ENCODE peak calls at places on chromosomes 1 and 21, in ten cellular contexts. K is right lobe of liver, N is fibroblast of the aortic adventitia, H is fibroblast of lung, R is nephron progenitor cell, A is progenitor cell of endocrine pancreas, L is sigmoid colon, V is epithelial cell of esophagus, S is lower leg skin, I is DND-41. U is an unnamed sample.

GRCh38 chr1:26799479-26800133 is 11.9 kb downstream of the PIGV start:
- DNase-seq in K (peak), N (peak), H (peak), R (no peak), A (no peak), L (peak), V (peak), S (no peak), I (no peak), U (peak)

GRCh38 chr1:28329395-28330153 is 734 bp downstream of the MED18 start:
- DNase-seq in K (peak), N (peak), H (peak), R (peak), A (no peak), L (peak), V (no peak), S (no peak), I (no peak), U (peak)

GRCh38 chr1:41557751-41558455 is 73.4 kb upstream of the EDN2 start:
- DNase-seq in K (peak), N (no peak), H (no peak), R (no peak), A (no peak), L (no peak), V (no peak), S (peak), I (no peak), U (no peak)

GRCh38 chr21:44397431-44398031 is 44.1 kb downstream of the TRPM2 start:
- DNase-seq in K (peak), N (no peak), H (no peak), R (no peak), A (no peak), L (no peak), V (no peak), S (peak), I (no peak), U (no peak)

GRCh38 chr1:227155688-227156087 is 162.6 kb downstream of the CDC42BPA start:
- DNase-seq in K (no peak), N (no peak), H (no peak), R (no peak), A (no peak), L (no peak), V (no peak), S (no peak), I (no peak), U (no peak)

GRCh38 chr1:204266504-204267034 is 52.8 kb upstream of the GOLT1A start:
- DNase-seq in K (no peak), N (peak), H (no peak), R (no peak), A (no peak), L (no peak), V (peak), S (no peak), I (no peak), U (no peak)

GRCh38 chr1:21232044-21232443 is 55.3 kb upstream of the EIF4G3 start:
- DNase-seq in K (no peak), N (peak), H (peak), R (peak), A (peak), L (no peak), V (peak), S (no peak), I (peak), U (peak)

GRCh38 chr1:234893359-234893724 is 235.3 kb downstream of the TOMM20 start:
- DNase-seq in K (no peak), N (no peak), H (no peak), R (no peak), A (no peak), L (no peak), V (no peak), S (no peak), I (no peak), U (no peak)

GRCh38 chr1:31215083-31215570 is 24.6 kb downstream of the NKAIN1 start:
- DNase-seq in K (no peak), N (peak), H (no peak), R (no peak), A (no peak), L (no peak), V (no peak), S (no peak), I (no peak), U (no peak)

GRCh38 chr1:232678185-232678886 is 48.4 kb upstream of the SIPA1L2 start:
- DNase-seq in K (no peak), N (no peak), H (peak), R (no peak), A (no peak), L (no peak), V (peak), S (no peak), I (no peak), U (no peak)

GRCh38 chr1:89910780-89911179 is 84.1 kb upstream of the ZNF326 start:
- DNase-seq in K (no peak), N (peak), H (peak), R (no peak), A (no peak), L (no peak), V (no peak), S (no peak), I (no peak), U (no peak)

GRCh38 chr1:207454046-207454964 is at the start of gene CR2:
- DNase-seq in K (peak), N (no peak), H (no peak), R (peak), A (peak), L (peak), V (peak), S (no peak), I (peak), U (peak)

GRCh38 chr1:46179138-46180081 is 3.1 kb upstream of the P3R3URF start:
- DNase-seq in K (no peak), N (peak), H (peak), R (peak), A (peak), L (peak), V (peak), S (peak), I (peak), U (peak)

GRCh38 chr1:204991342-204991844 is 51.6 kb upstream of the CNTN2 start:
- DNase-seq in K (no peak), N (no peak), H (no peak), R (no peak), A (no peak), L (no peak), V (no peak), S (no peak), I (no peak), U (no peak)

GRCh38 chr1:60872690-60873089 is 209.7 kb upstream of the NFIA start:
- DNase-seq in K (no peak), N (no peak), H (peak), R (no peak), A (no peak), L (no peak), V (no peak), S (no peak), I (no peak), U (no peak)

GRCh38 chr1:15425521-15425920 is 12.7 kb upstream of the CTRC start:
- DNase-seq in K (no peak), N (no peak), H (no peak), R (no peak), A (no peak), L (no peak), V (no peak), S (no peak), I (no peak), U (no peak)

GRCh38 chr1:208225954-208226937 is 17.9 kb downstream of the PLXNA2 start:
- DNase-seq in K (no peak), N (no peak), H (no peak), R (peak), A (no peak), L (no peak), V (no peak), S (no peak), I (no peak), U (no peak)

GRCh38 chr1:96236156-96236739 is 485.3 kb upstream of the PTBP2 start:
- DNase-seq in K (no peak), N (peak), H (peak), R (peak), A (no peak), L (no peak), V (peak), S (no peak), I (peak), U (peak)

GRCh38 chr1:1144122-1144842 is 28.4 kb upstream of the C1orf159 start:
- DNase-seq in K (no peak), N (no peak), H (no peak), R (no peak), A (no peak), L (no peak), V (peak), S (no peak), I (peak), U (peak)

GRCh38 chr1:60697204-60697994 is 385.0 kb upstream of the NFIA start:
- DNase-seq in K (no peak), N (no peak), H (peak), R (no peak), A (no peak), L (no peak), V (no peak), S (no peak), I (no peak), U (no peak)

GRCh38 chr21:34818663-34819158 is 149.9 kb downstream of the CLIC6 start:
- DNase-seq in K (no peak), N (no peak), H (peak), R (no peak), A (no peak), L (no peak), V (peak), S (no peak), I (no peak), U (no peak)

GRCh38 chr1:12593621-12594066 is 24.4 kb downstream of the DHRS3 start:
- DNase-seq in K (peak), N (peak), H (peak), R (no peak), A (no peak), L (peak), V (peak), S (peak), I (no peak), U (no peak)

GRCh38 chr1:19140465-19140864 is 69.6 kb downstream of the UBR4 start:
- DNase-seq in K (no peak), N (no peak), H (no peak), R (no peak), A (no peak), L (no peak), V (no peak), S (no peak), I (no peak), U (no peak)

GRCh38 chr21:41864311-41865001 is 14.7 kb downstream of the PRDM15 start:
- DNase-seq in K (no peak), N (no peak), H (no peak), R (no peak), A (no peak), L (no peak), V (no peak), S (no peak), I (no peak), U (no peak)

GRCh38 chr1:46401514-46401913 is 7.4 kb downstream of the FAAH start:
- DNase-seq in K (no peak), N (peak), H (peak), R (no peak), A (no peak), L (peak), V (peak), S (no peak), I (no peak), U (no peak)

GRCh38 chr1:102190429-102190828 is 193.7 kb upstream of the OLFM3 start:
- DNase-seq in K (no peak), N (no peak), H (no peak), R (no peak), A (no peak), L (no peak), V (no peak), S (no peak), I (no peak), U (no peak)

GRCh38 chr1:91278754-91279153 is 125.9 kb downstream of the HFM1 start:
- DNase-seq in K (no peak), N (peak), H (peak), R (no peak), A (no peak), L (no peak), V (peak), S (no peak), I (no peak), U (no peak)

GRCh38 chr21:37455504-37455911 is 88.9 kb downstream of the DYRK1A start:
- DNase-seq in K (no peak), N (peak), H (peak), R (no peak), A (no peak), L (no peak), V (no peak), S (no peak), I (no peak), U (peak)

GRCh38 chr1:41673355-41673754 is 188.9 kb upstream of the EDN2 start:
- DNase-seq in K (no peak), N (peak), H (peak), R (no peak), A (no peak), L (no peak), V (no peak), S (no peak), I (peak), U (peak)

GRCh38 chr1:178542554-178543290 is 29.8 kb downstream of the TEX35 start:
- DNase-seq in K (peak), N (peak), H (peak), R (peak), A (peak), L (peak), V (peak), S (peak), I (peak), U (peak)

GRCh38 chr1:215111916-215112315 is 29.4 kb downstream of the KCNK2 start:
- DNase-seq in K (no peak), N (no peak), H (no peak), R (no peak), A (no peak), L (no peak), V (peak), S (no peak), I (no peak), U (no peak)

GRCh38 chr1:180244840-180245239 is 14.8 kb downstream of the LHX4 start:
- DNase-seq in K (no peak), N (no peak), H (no peak), R (no peak), A (no peak), L (peak), V (no peak), S (no peak), I (no peak), U (no peak)

GRCh38 chr1:162026906-162027305 is 3.2 kb upstream of the OLFML2B start:
- DNase-seq in K (no peak), N (peak), H (peak), R (no peak), A (no peak), L (no peak), V (no peak), S (no peak), I (no peak), U (no peak)

GRCh38 chr1:162023181-162023546 is 505 bp downstream of the OLFML2B start:
- DNase-seq in K (no peak), N (no peak), H (no peak), R (no peak), A (no peak), L (no peak), V (no peak), S (no peak), I (no peak), U (no peak)

GRCh38 chr1:162022626-162023025 is 1.0 kb downstream of the OLFML2B start:
- DNase-seq in K (no peak), N (no peak), H (no peak), R (no peak), A (no peak), L (no peak), V (no peak), S (no peak), I (no peak), U (no peak)

GRCh38 chr1:162021124-162021523 is 2.5 kb downstream of the OLFML2B start:
- DNase-seq in K (no peak), N (no peak), H (no peak), R (no peak), A (no peak), L (no peak), V (no peak), S (no peak), I (no peak), U (no peak)

GRCh38 chr1:162023547-162024501 is at the start of gene OLFML2B:
- DNase-seq in K (peak), N (peak), H (peak), R (peak), A (peak), L (peak), V (peak), S (peak), I (peak), U (peak)
- TF ChIP-seq CTCF in K (peak), N (peak), H (peak), R (no peak), A (no peak), L (peak), V (peak), S (no peak), I (no peak), U (no peak)

GRCh38 chr21:33384851-33385331 is 18.3 kb upstream of the IFNGR2 start:
- DNase-seq in K (no peak), N (no peak), H (peak), R (no peak), A (no peak), L (no peak), V (no peak), S (no peak), I (no peak), U (peak)

GRCh38 chr21:33390479-33390878 is 12.7 kb upstream of the IFNGR2 start:
- DNase-seq in K (no peak), N (no peak), H (no peak), R (no peak), A (no peak), L (no peak), V (peak), S (no peak), I (no peak), U (no peak)

GRCh38 chr21:33383056-33383888 is 19.9 kb upstream of the IFNGR2 start:
- DNase-seq in K (peak), N (peak), H (peak), R (no peak), A (no peak), L (peak), V (peak), S (peak), I (peak), U (peak)

GRCh38 chr21:33388188-33388587 is 15.0 kb upstream of the IFNGR2 start:
- DNase-seq in K (no peak), N (no peak), H (no peak), R (no peak), A (no peak), L (no peak), V (no peak), S (no peak), I (no peak), U (no peak)

GRCh38 chr21:33386222-33386784 is 16.9 kb upstream of the IFNGR2 start:
- DNase-seq in K (no peak), N (no peak), H (no peak), R (no peak), A (no peak), L (no peak), V (peak), S (no peak), I (no peak), U (no peak)
- TF ChIP-seq CTCF in K (no peak), N (no peak), H (peak), R (no peak), A (peak), L (no peak), V (peak), S (no peak), I (peak), U (peak)

GRCh38 chr1:23021834-23022233 is 2.6 kb downstream of the KDM1A start:
- DNase-seq in K (no peak), N (no peak), H (no peak), R (no peak), A (no peak), L (no peak), V (no peak), S (no peak), I (no peak), U (no peak)

GRCh38 chr1:23018661-23019093 is 591 bp upstream of the KDM1A start:
- DNase-seq in K (no peak), N (no peak), H (no peak), R (no peak), A (no peak), L (no peak), V (peak), S (no peak), I (no peak), U (peak)

GRCh38 chr1:23020731-23021130 is 1.5 kb downstream of the KDM1A start:
- DNase-seq in K (no peak), N (no peak), H (peak), R (no peak), A (no peak), L (no peak), V (peak), S (no peak), I (no peak), U (no peak)

GRCh38 chr1:23019851-23020625 is 770 bp downstream of the KDM1A start:
- DNase-seq in K (peak), N (peak), H (peak), R (peak), A (peak), L (peak), V (peak), S (no peak), I (peak), U (peak)

DNA sequence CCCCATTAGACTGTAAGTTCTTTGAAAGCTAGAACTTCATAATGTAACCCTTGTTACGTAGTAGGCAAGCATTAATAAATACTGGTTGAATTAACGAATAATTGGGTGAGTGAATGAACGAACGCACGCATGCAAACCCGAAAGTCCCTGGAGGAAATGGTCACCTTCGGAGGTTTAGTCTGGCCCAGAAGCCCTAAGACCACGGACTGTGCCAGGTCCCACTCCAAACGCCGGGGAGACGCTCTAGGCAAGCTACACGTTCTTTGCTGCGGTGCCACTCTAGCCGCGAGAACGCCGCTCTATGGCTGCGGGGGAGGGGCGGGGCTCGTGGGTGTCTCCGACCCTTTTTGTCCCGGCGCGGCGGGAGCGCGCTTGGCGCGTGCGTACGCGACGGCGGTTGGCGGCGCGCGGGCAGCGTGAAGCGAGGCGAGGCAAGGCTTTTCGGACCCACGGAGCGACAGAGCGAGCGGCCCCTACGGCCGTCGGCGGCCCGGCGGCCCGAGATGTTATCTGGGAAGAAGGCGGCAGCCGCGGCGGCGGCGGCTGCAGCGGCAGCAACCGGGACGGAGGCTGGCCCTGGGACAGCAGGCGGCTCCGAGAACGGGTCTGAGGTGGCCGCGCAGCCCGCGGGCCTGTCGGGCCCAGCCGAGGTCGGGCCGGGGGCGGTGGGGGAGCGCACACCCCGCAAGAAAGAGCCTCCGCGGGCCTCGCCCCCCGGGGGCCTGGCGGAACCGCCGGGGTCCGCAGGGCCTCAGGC is at the start of gene KDM1A:
- DNase-seq in K (peak), N (peak), H (peak), R (peak), A (peak), L (peak), V (peak), S (peak), I (peak), U (peak)
- TF ChIP-seq CTCF in K (peak), N (no peak), H (no peak), R (no peak), A (peak), L (no peak), V (peak), S (no peak), I (peak), U (no peak)

DNA sequence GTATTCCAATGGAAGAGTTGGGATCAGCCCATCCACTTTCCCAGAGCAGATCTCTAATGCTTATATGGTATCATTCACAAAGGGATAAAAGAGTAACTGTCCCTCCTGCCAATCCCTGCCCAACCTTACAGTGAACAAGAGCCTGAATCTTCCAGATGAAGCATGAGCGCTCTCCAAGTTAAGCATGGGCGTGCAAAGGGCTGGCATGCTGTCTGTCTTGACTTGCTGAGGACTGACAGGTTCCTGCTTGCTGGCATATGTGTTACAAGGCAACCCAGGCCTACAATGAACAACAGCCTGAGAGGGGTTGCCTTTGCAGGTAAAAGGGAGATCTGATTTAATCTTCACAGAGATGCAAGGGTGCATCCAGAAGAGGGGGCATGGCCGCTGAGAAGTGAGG is 155.6 kb upstream of the SOD1 start:
- DNase-seq in K (no peak), N (no peak), H (no peak), R (no peak), A (no peak), L (no peak), V (peak), S (no peak), I (no peak), U (no peak)
- TF ChIP-seq CTCF in K (no peak), N (no peak), H (no peak), R (no peak), A (no peak), L (no peak), V (peak), S (no peak), I (no peak), U (no peak)

DNA sequence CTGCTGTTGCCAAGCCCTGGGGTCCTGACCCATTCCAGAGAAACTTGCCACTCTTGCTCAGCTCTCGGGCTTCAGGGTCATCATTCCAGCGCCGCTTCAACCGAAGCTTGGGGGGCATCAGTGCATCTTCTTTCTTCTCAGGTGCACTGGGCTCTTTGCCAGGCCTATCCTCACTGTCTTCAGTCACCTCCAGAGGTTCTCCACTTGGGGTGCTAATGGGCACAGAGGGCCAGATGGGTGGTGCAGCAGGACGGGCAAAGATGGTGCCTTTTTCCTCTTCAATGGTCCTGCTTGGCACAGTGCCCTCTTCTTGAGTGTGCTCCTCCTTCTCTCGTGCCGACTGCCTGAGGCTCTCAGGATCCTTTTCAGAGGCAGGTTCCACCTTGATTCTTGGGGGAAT is 13.3 kb downstream of the ETV3 start:
- DNase-seq in K (no peak), N (no peak), H (no peak), R (no peak), A (no peak), L (no peak), V (no peak), S (peak), I (no peak), U (peak)
- TF ChIP-seq CTCF in K (no peak), N (no peak), H (no peak), R (no peak), A (no peak), L (no peak), V (peak), S (no peak), I (peak), U (no peak)